ENCODE peak calls at places on chromosomes 3 and 15, in seven cellular contexts. K is activated T-helper 1 cell treated with anti-CD3 and anti-CD28 coated beads, Interleukin-2, amount 50 U/mL, for 16 hours; S is colonic mucosa; M is transverse colon; Q is neural progenitor cell; J is activated T-cell treated with anti-CD3 and anti-CD28 coated beads, Interleukin-2, amount 50 U/mL, for 1 hour; C is anterior cingulate cortex. V is an unnamed sample.

GRCh38 chr3:23203651-23204111 is 554 bp downstream of the UBE2E2 start:
- DNase-seq in C (peak), M (peak), J (peak), K (no peak), Q (peak), S (peak), V (no peak)

GRCh38 chr3:15982667-15983145 is 184.9 kb upstream of the ANKRD28 start:
- DNase-seq in S (no peak), Q (peak), J (no peak), K (no peak), M (no peak), C (peak), V (peak)

GRCh38 chr3:23648326-23648964 is 157.3 kb upstream of the UBE2E1 start:
- DNase-seq in K (no peak), M (no peak), Q (peak), S (no peak), J (no peak), C (no peak), V (no peak)

GRCh38 chr3:138949002-138949418 is 2.0 kb downstream of the FOXL2NB start:
- DNase-seq in J (no peak), S (no peak), K (no peak), Q (peak), C (no peak), M (no peak), V (no peak)

GRCh38 chr3:194282436-194283122 is 68.5 kb downstream of the CPN2 start:
- DNase-seq in J (peak), M (peak), C (no peak), S (no peak), Q (no peak), K (no peak), V (no peak)

GRCh38 chr3:194407423-194407822 is 8.4 kb upstream of the GP5 start:
- DNase-seq in M (no peak), Q (no peak), C (no peak), S (no peak), J (no peak), K (no peak), V (no peak)

GRCh38 chr3:197435426-197435825 is 120.3 kb downstream of the BDH1 start:
- DNase-seq in J (no peak), K (no peak), C (no peak), Q (no peak), M (no peak), S (no peak), V (no peak)

GRCh38 chr3:185070491-185071335 is 82.1 kb downstream of the C3orf70 start:
- DNase-seq in C (no peak), M (peak), S (peak), K (no peak), Q (peak), J (no peak), V (peak)

GRCh38 chr3:4644954-4645353 is 151.8 kb downstream of the ITPR1 start:
- DNase-seq in C (no peak), J (no peak), Q (no peak), S (no peak), K (no peak), M (no peak), V (no peak)

GRCh38 chr3:43171770-43172169 is 65.9 kb upstream of the POMGNT2 start:
- DNase-seq in M (no peak), J (no peak), C (no peak), Q (no peak), S (no peak), K (no peak), V (no peak)

GRCh38 chr3:29067014-29067413 is 213.9 kb upstream of the RBMS3 start:
- DNase-seq in M (no peak), J (no peak), S (no peak), C (no peak), K (no peak), Q (no peak), V (peak)

GRCh38 chr15:80770356-80770705 is 8.8 kb upstream of the CEMIP start:
- DNase-seq in C (no peak), K (no peak), J (no peak), M (no peak), Q (no peak), S (no peak), V (no peak)

GRCh38 chr3:160097478-160097877 is 108.8 kb downstream of the IL12A start:
- DNase-seq in Q (no peak), M (no peak), K (no peak), S (no peak), C (no peak), J (no peak), V (no peak)

GRCh38 chr15:76973362-76973743 is 21.6 kb upstream of the PSTPIP1 start:
- DNase-seq in J (peak), K (peak), C (peak), Q (peak), M (no peak), S (no peak), V (no peak)

GRCh38 chr3:159882784-159883779 is 105.6 kb upstream of the IL12A start:
- DNase-seq in Q (peak), K (no peak), S (no peak), J (no peak), M (no peak), C (no peak), V (no peak)

GRCh38 chr3:16849240-16849639 is 35.5 kb upstream of the PLCL2 start:
- DNase-seq in Q (peak), S (peak), M (peak), C (peak), K (peak), J (peak), V (no peak)

GRCh38 chr3:38602576-38603250 is 46.8 kb downstream of the SCN5A start:
- DNase-seq in S (no peak), M (no peak), Q (no peak), J (no peak), C (no peak), K (no peak), V (no peak)

GRCh38 chr15:63381301-63382192 is at the start of gene CA12:
- DNase-seq in C (no peak), J (no peak), S (peak), K (no peak), Q (peak), M (peak), V (peak)

GRCh38 chr15:57969355-57969754 is 96.2 kb downstream of the ALDH1A2 start:
- DNase-seq in M (no peak), K (no peak), S (no peak), Q (peak), C (no peak), J (no peak), V (no peak)

GRCh38 chr15:92159481-92159880 is 234.2 kb upstream of the ST8SIA2 start:
- DNase-seq in J (no peak), M (no peak), S (no peak), K (no peak), C (no peak), Q (no peak), V (no peak)

GRCh38 chr15:48644498-48644826 is 1.0 kb downstream of the FBN1 start:
- DNase-seq in C (no peak), J (no peak), K (no peak), Q (no peak), M (no peak), S (no peak), V (no peak)

GRCh38 chr3:10006762-10007090 is 19.5 kb upstream of the FANCD2 start:
- DNase-seq in Q (no peak), J (no peak), K (no peak), C (no peak), M (no peak), S (no peak), V (no peak)

GRCh38 chr3:71930056-71930991 is 145.4 kb upstream of the PROK2 start:
- DNase-seq in K (no peak), M (no peak), J (no peak), C (no peak), Q (peak), S (no peak), V (peak)

GRCh38 chr3:143648218-143648617 is 200.1 kb downstream of the SLC9A9 start:
- DNase-seq in K (no peak), M (no peak), S (no peak), C (no peak), Q (peak), J (no peak), V (no peak)

GRCh38 chr15:81281176-81281735 is 42.7 kb downstream of the STARD5 start:
- DNase-seq in Q (no peak), J (no peak), M (no peak), C (no peak), K (no peak), S (no peak), V (no peak)

GRCh38 chr3:4734454-4734853 is 241.3 kb downstream of the ITPR1 start:
- DNase-seq in M (no peak), K (no peak), S (no peak), C (no peak), Q (no peak), J (no peak), V (no peak)

GRCh38 chr15:52171386-52171785 is 19.8 kb downstream of the GNB5 start:
- DNase-seq in C (no peak), J (no peak), M (no peak), K (no peak), Q (no peak), S (no peak), V (no peak)

GRCh38 chr3:61778095-61778494 is 216.7 kb downstream of the PTPRG start:
- DNase-seq in J (no peak), C (no peak), M (no peak), K (no peak), S (no peak), Q (peak), V (no peak)

GRCh38 chr3:196666001-196666867 is 26.7 kb downstream of the NRROS start:
- DNase-seq in S (no peak), Q (peak), J (no peak), M (no peak), C (no peak), K (no peak), V (no peak)